ENCODE peak calls at places on chromosomes 12 and 14, in ten cellular contexts. D is hepatocyte, Y is brain microvascular endothelial cell, N is Caco-2, B is GM23338, T is astrocyte of the cerebellum, M is cardiac muscle cell, G is pancreas, A is PC-9, Q is IMR-90. F is an unnamed sample.

GRCh38 chr12:43117226-43117930 is 434.6 kb downstream of the ADAMTS20 start:
- DNase-seq in G (no peak), B (no peak), N (no peak), M (no peak), T (no peak), Q (no peak), Y (no peak), A (no peak), D (no peak), F (no peak)

GRCh38 chr14:61218765-61219164 is 62.4 kb downstream of the TMEM30B start:
- DNase-seq in G (no peak), T (no peak), N (no peak), D (peak), B (peak), A (no peak), Y (no peak), Q (no peak), M (no peak), F (no peak)

GRCh38 chr14:90583916-90584605 is 187.2 kb downstream of the CALM1 start:
- DNase-seq in T (no peak), A (no peak), M (no peak), N (no peak), D (no peak), G (no peak), Q (no peak), B (no peak), Y (no peak), F (no peak)

GRCh38 chr12:31362115-31362758 is 36.3 kb upstream of the SINHCAF start:
- DNase-seq in B (peak), Q (no peak), G (no peak), N (peak), T (peak), A (peak), D (peak), M (no peak), Y (no peak), F (peak)

GRCh38 chr14:53655080-53655785 is 301.4 kb downstream of the BMP4 start:
- DNase-seq in G (no peak), D (no peak), B (no peak), Y (no peak), N (no peak), T (no peak), Q (no peak), A (no peak), M (no peak), F (peak)

GRCh38 chr12:89733579-89734201 is 25.1 kb upstream of the ATP2B1 start:
- DNase-seq in T (peak), B (no peak), D (peak), M (peak), Q (peak), A (peak), N (no peak), Y (peak), G (no peak), F (no peak)

GRCh38 chr12:11460343-11461023 is 65.1 kb upstream of the PRB2 start:
- DNase-seq in N (no peak), D (no peak), Y (no peak), Q (no peak), B (peak), T (no peak), G (no peak), M (no peak), A (no peak), F (no peak)

GRCh38 chr12:42483534-42483857 is 106.0 kb downstream of the PRICKLE1 start:
- DNase-seq in N (no peak), M (no peak), T (no peak), A (no peak), G (peak), D (peak), Y (no peak), B (no peak), Q (peak), F (no peak)

GRCh38 chr14:52801014-52801708 is 9.8 kb upstream of the GNPNAT1 start:
- DNase-seq in A (no peak), D (no peak), T (peak), B (no peak), Y (peak), G (no peak), M (peak), Q (peak), N (no peak), F (no peak)

GRCh38 chr12:23057571-23057970 is 432.6 kb downstream of the ETNK1 start:
- DNase-seq in T (no peak), N (no peak), A (no peak), M (no peak), B (no peak), Q (no peak), D (no peak), G (no peak), Y (no peak), F (no peak)
- TF ChIP-seq CTCF in T (no peak), N (no peak), A (no peak), M (no peak), B (no peak), Q (no peak), D (no peak), G (no peak), Y (no peak), F (no peak)

DNA sequence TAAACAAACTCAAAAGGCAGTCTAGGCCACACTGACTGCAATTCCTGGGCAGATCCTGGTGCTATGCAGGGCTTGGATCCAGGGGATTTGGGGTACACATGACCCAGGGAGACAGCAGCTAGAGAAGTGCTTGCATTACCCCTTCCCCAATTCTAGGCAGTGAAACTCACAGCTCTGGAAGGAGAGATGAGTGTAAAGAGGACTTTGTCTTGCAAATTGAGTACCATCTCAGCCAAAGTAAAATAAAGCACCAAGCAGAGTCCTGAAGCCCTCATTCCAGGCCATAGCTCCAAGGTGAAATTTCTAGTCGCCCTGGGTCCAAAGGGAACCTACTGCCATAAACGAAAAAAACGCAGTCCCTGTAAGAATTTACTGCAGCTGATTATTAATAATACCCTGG is 644.9 kb upstream of the FLRT2 start:
- DNase-seq in B (peak), A (no peak), T (no peak), G (no peak), M (no peak), D (no peak), Y (no peak), N (no peak), Q (no peak), F (no peak)
- H3K4me3 ChIP-seq in B (no peak), A (no peak), T (no peak), G (no peak), M (no peak), D (no peak), Y (no peak), N (no peak), Q (no peak), F (no peak)

GRCh38 chr14:92785601-92786426 is 8.3 kb upstream of the GOLGA5 start:
- DNase-seq in M (peak), Q (peak), G (no peak), A (peak), T (peak), D (peak), B (peak), Y (peak), N (no peak), F (no peak)
- TF ChIP-seq CTCF in M (peak), Q (peak), G (no peak), A (no peak), T (peak), D (no peak), B (no peak), Y (peak), N (no peak), F (no peak)

GRCh38 chr12:103973909-103974308 is 8.2 kb downstream of the TDG start:
- DNase-seq in M (no peak), Q (no peak), T (no peak), A (no peak), D (no peak), G (no peak), N (no peak), B (peak), Y (no peak), F (no peak)

GRCh38 chr12:103965590-103966407 is at the start of gene TDG:
- DNase-seq in Q (peak), B (peak), G (peak), A (peak), Y (peak), T (peak), D (peak), M (peak), N (peak), F (peak)

GRCh38 chr12:103966736-103967135 is 1.1 kb downstream of the TDG start:
- DNase-seq in A (no peak), N (no peak), Q (no peak), B (no peak), G (no peak), Y (no peak), D (no peak), M (peak), T (no peak), F (no peak)

GRCh38 chr12:103965255-103965589 is 450 bp upstream of the TDG start:
- DNase-seq in Y (no peak), D (no peak), G (no peak), Q (no peak), A (no peak), T (no peak), M (no peak), N (no peak), B (no peak), F (no peak)

GRCh38 chr12:103969391-103969790 is 3.7 kb downstream of the TDG start:
- DNase-seq in A (peak), G (no peak), Q (peak), Y (peak), T (no peak), M (no peak), B (no peak), N (no peak), D (no peak), F (no peak)
- H3K4me3 ChIP-seq in A (no peak), G (no peak), Q (no peak), Y (no peak), T (no peak), M (no peak), B (no peak), N (no peak), D (no peak), F (no peak)

F was measured in GM12865.